ENCODE peak calls at places on chromosome 5, in four cellular contexts. X is GM13976, G is M059J, U is fibroblast of pulmonary artery. Y is an unnamed sample.

GRCh38 chr5:111902436-111902835 is 145.4 kb upstream of the NREP start:
- DNase-seq in X (no peak), G (peak), U (no peak), Y (no peak)

GRCh38 chr5:79030663-79031480 is 38.6 kb downstream of the DMGDH start:
- DNase-seq in X (no peak), G (no peak), U (no peak), Y (no peak)

GRCh38 chr5:147763791-147764525 is 18.6 kb downstream of the JAKMIP2 start:
- DNase-seq in X (no peak), G (peak), U (peak), Y (no peak)

GRCh38 chr5:142551242-142552067 is 134.4 kb downstream of the FGF1 start:
- DNase-seq in X (no peak), G (peak), U (peak), Y (peak)

GRCh38 chr5:1789838-1790462 is 9.7 kb downstream of the MRPL36 start:
- DNase-seq in X (no peak), G (peak), U (peak), Y (no peak)

GRCh38 chr5:56328753-56329560 is 95.8 kb upstream of the ANKRD55 start:
- DNase-seq in X (peak), G (peak), U (peak), Y (no peak)

GRCh38 chr5:123448017-123448617 is 24.9 kb upstream of the CEP120 start:
- DNase-seq in X (peak), G (no peak), U (no peak), Y (no peak)

GRCh38 chr5:169299651-169300467 is 1.1 kb downstream of the SLIT3 start:
- DNase-seq in X (no peak), G (no peak), U (peak), Y (peak)

GRCh38 chr5:132003982-132004381 is 7.5 kb downstream of the ACSL6 start:
- DNase-seq in X (no peak), G (no peak), U (no peak), Y (no peak)

GRCh38 chr5:96745025-96745424 is 62.7 kb downstream of the ERAP1 start:
- DNase-seq in X (no peak), G (no peak), U (no peak), Y (no peak)

GRCh38 chr5:57366744-57367143 is 115.9 kb downstream of the ACTBL2 start:
- DNase-seq in X (no peak), G (peak), U (peak), Y (no peak)

GRCh38 chr5:96283589-96283988 is 149.5 kb downstream of the PCSK1 start:
- DNase-seq in X (no peak), G (no peak), U (no peak), Y (peak)

GRCh38 chr5:171122372-171122771 is 186.7 kb upstream of the TLX3 start:
- DNase-seq in X (no peak), G (peak), U (peak), Y (no peak)

GRCh38 chr5:42985129-42986037 is 54.7 kb downstream of the ANXA2R start:
- DNase-seq in X (no peak), G (peak), U (peak), Y (no peak)

GRCh38 chr5:131513780-131514179 is 121.2 kb downstream of the RAPGEF6 start:
- DNase-seq in X (no peak), G (no peak), U (no peak), Y (no peak)

GRCh38 chr5:60382761-60383160 is 317.2 kb downstream of the DEPDC1B start:
- DNase-seq in X (peak), G (peak), U (peak), Y (no peak)

GRCh38 chr5:164679461-164679860 is 1174.0 kb downstream of the MAT2B start:
- DNase-seq in X (no peak), G (no peak), U (no peak), Y (no peak)

GRCh38 chr5:135476615-135477493 is 24.7 kb upstream of the TIFAB start:
- DNase-seq in X (no peak), G (no peak), U (no peak), Y (no peak)

GRCh38 chr5:35861718-35862117 is 5.0 kb downstream of the IL7R start:
- DNase-seq in X (no peak), G (peak), U (no peak), Y (no peak)

GRCh38 chr5:137320056-137321045 is 178.8 kb downstream of the SPOCK1 start:
- DNase-seq in X (peak), G (peak), U (peak), Y (peak)

GRCh38 chr5:82347213-82347947 is 69.2 kb upstream of the RPS23 start:
- DNase-seq in X (no peak), G (peak), U (peak), Y (peak)

GRCh38 chr5:109161914-109162683 is 247.7 kb downstream of the PJA2 start:
- DNase-seq in X (no peak), G (no peak), U (peak), Y (no peak)

GRCh38 chr5:73376618-73377170 is 71.9 kb downstream of the FOXD1 start:
- DNase-seq in X (no peak), G (peak), U (peak), Y (no peak)

GRCh38 chr5:62742214-62742613 is 163.6 kb downstream of the LRRC70 start:
- DNase-seq in X (no peak), G (no peak), U (no peak), Y (no peak)

GRCh38 chr5:38299585-38299984 is 41.2 kb downstream of the EGFLAM start:
- DNase-seq in X (no peak), G (no peak), U (no peak), Y (no peak)

GRCh38 chr5:111834926-111835599 is 78.1 kb upstream of the NREP start:
- DNase-seq in X (no peak), G (no peak), U (peak), Y (no peak)

GRCh38 chr5:53211799-53212198 is 102.2 kb upstream of the MOCS2 start:
- DNase-seq in X (no peak), G (peak), U (peak), Y (no peak)

GRCh38 chr5:140175367-140176027 is 509 bp downstream of the CYSTM1 start:
- DNase-seq in X (peak), G (peak), U (peak), Y (peak)

Y was measured in nephron progenitor cell.